ENCODE peak calls at places on chromosomes 6 and 20, in eight cellular contexts. One of them, this sample, is unnamed.
A peak's percentile ranks its signal among the peaks of the same experiment; 100 is the strongest.

GRCh38 chr20:60784321-60784720 is 467.7 kb upstream of the CDH4 start:
- DNase-seq in suprapubic skin: no peak
- DNase-seq in vagina: no peak
- DNase-seq in HCT116: no peak
- DNase-seq in stomach: no peak
- DNase-seq in GM12891: no peak
- DNase-seq in HepG2: no peak
- DNase-seq in HL-60: no peak
- DNase-seq in this sample: no peak

GRCh38 chr6:167255918-167256553 is 35.1 kb upstream of the UNC93A start:
- DNase-seq in HCT116: no peak
- DNase-seq in HepG2: no peak
- DNase-seq in suprapubic skin: no peak
- DNase-seq in GM12891: no peak
- DNase-seq in stomach: no peak
- DNase-seq in HL-60: no peak
- DNase-seq in vagina: peak; percentile 75
- DNase-seq in this sample: peak; percentile 5

GRCh38 chr6:22353036-22353560 is 56.3 kb upstream of the PRL start:
- DNase-seq in suprapubic skin: no peak
- DNase-seq in vagina: no peak
- DNase-seq in HepG2: no peak
- DNase-seq in HL-60: no peak
- DNase-seq in HCT116: no peak
- DNase-seq in GM12891: no peak
- DNase-seq in stomach: no peak
- DNase-seq in this sample: no peak

GRCh38 chr20:45946149-45946970 is 11.9 kb downstream of the PCIF1 start:
- DNase-seq in vagina: no peak
- DNase-seq in stomach: peak; percentile 51
- DNase-seq in GM12891: no peak
- DNase-seq in HCT116: no peak
- DNase-seq in suprapubic skin: no peak
- DNase-seq in HL-60: peak; percentile 97
- DNase-seq in HepG2: peak; percentile 97
- DNase-seq in this sample: no peak

GRCh38 chr6:148367418-148368024 is 24.9 kb downstream of the SASH1 start:
- DNase-seq in vagina: no peak
- DNase-seq in GM12891: no peak
- DNase-seq in HL-60: no peak
- DNase-seq in HepG2: no peak
- DNase-seq in HCT116: no peak
- DNase-seq in stomach: no peak
- DNase-seq in suprapubic skin: peak; percentile 83
- DNase-seq in this sample: no peak

GRCh38 chr6:33427585-33428218 is 7.8 kb downstream of the SYNGAP1 start:
- DNase-seq in GM12891: peak; percentile 57
- DNase-seq in HepG2: no peak
- DNase-seq in HCT116: no peak
- DNase-seq in HL-60: peak; percentile 27
- DNase-seq in suprapubic skin: no peak
- DNase-seq in stomach: peak; percentile 67
- DNase-seq in vagina: no peak
- DNase-seq in this sample: no peak

GRCh38 chr20:17822039-17822438 is 122.3 kb downstream of the BANF2 start:
- DNase-seq in vagina: no peak
- DNase-seq in HL-60: no peak
- DNase-seq in HepG2: peak; percentile 87
- DNase-seq in suprapubic skin: no peak
- DNase-seq in stomach: peak; percentile 70
- DNase-seq in GM12891: no peak
- DNase-seq in HCT116: no peak
- DNase-seq in this sample: no peak

GRCh38 chr20:37734228-37734980 is 40.6 kb downstream of the CTNNBL1 start:
- DNase-seq in stomach: no peak
- DNase-seq in GM12891: no peak
- DNase-seq in HL-60: no peak
- DNase-seq in suprapubic skin: no peak
- DNase-seq in HepG2: no peak
- DNase-seq in HCT116: no peak
- DNase-seq in vagina: no peak
- DNase-seq in this sample: no peak

GRCh38 chr6:89574860-89575561 is 63.5 kb downstream of the LYRM2 start:
- DNase-seq in HepG2: no peak
- DNase-seq in suprapubic skin: no peak
- DNase-seq in GM12891: no peak
- DNase-seq in vagina: no peak
- DNase-seq in stomach: no peak
- DNase-seq in HL-60: no peak
- DNase-seq in HCT116: no peak
- DNase-seq in this sample: no peak

GRCh38 chr6:163182696-163183095 is 231.8 kb upstream of the QKI start:
- DNase-seq in HL-60: no peak
- DNase-seq in HepG2: no peak
- DNase-seq in vagina: no peak
- DNase-seq in HCT116: no peak
- DNase-seq in suprapubic skin: no peak
- DNase-seq in stomach: no peak
- DNase-seq in GM12891: no peak
- DNase-seq in this sample: no peak

GRCh38 chr6:73028124-73028766 is 197.1 kb downstream of the KHDC1L start:
- DNase-seq in HCT116: no peak
- DNase-seq in HL-60: peak; percentile 48
- DNase-seq in suprapubic skin: no peak
- DNase-seq in HepG2: no peak
- DNase-seq in GM12891: no peak
- DNase-seq in stomach: no peak
- DNase-seq in vagina: no peak
- DNase-seq in this sample: no peak

GRCh38 chr20:38907918-38908677 is 18.1 kb upstream of the FAM83D start:
- DNase-seq in HepG2: no peak
- DNase-seq in HL-60: no peak
- DNase-seq in suprapubic skin: no peak
- DNase-seq in vagina: no peak
- DNase-seq in HCT116: no peak
- DNase-seq in GM12891: no peak
- DNase-seq in stomach: no peak
- DNase-seq in this sample: no peak

GRCh38 chr6:116405663-116406329 is 35.0 kb downstream of the DSE start:
- DNase-seq in vagina: no peak
- DNase-seq in stomach: no peak
- DNase-seq in GM12891: no peak
- DNase-seq in HCT116: peak; percentile 18
- DNase-seq in suprapubic skin: no peak
- DNase-seq in HL-60: no peak
- DNase-seq in HepG2: no peak
- DNase-seq in this sample: no peak

GRCh38 chr6:137224890-137225198 is 5.7 kb upstream of the IFNGR1 start:
- DNase-seq in suprapubic skin: no peak
- DNase-seq in vagina: no peak
- DNase-seq in HepG2: no peak
- DNase-seq in HCT116: no peak
- DNase-seq in GM12891: no peak
- DNase-seq in HL-60: peak; percentile 87
- DNase-seq in stomach: no peak
- DNase-seq in this sample: no peak

GRCh38 chr20:354298-354977 is 7.5 kb downstream of the NRSN2 start:
- DNase-seq in suprapubic skin: no peak
- DNase-seq in HepG2: peak; percentile 87
- DNase-seq in HL-60: peak; percentile 76
- DNase-seq in HCT116: peak; percentile 59
- DNase-seq in GM12891: peak; percentile 89
- DNase-seq in stomach: peak; percentile 81
- DNase-seq in vagina: no peak
- DNase-seq in this sample: no peak

GRCh38 chr6:144481527-144481926 is 196.4 kb downstream of the UTRN start:
- DNase-seq in vagina: no peak
- DNase-seq in GM12891: no peak
- DNase-seq in HL-60: no peak
- DNase-seq in HCT116: no peak
- DNase-seq in HepG2: no peak
- DNase-seq in stomach: no peak
- DNase-seq in suprapubic skin: no peak
- DNase-seq in this sample: no peak

GRCh38 chr6:24824142-24824755 is 25.5 kb upstream of the ARMH2 start:
- DNase-seq in GM12891: no peak
- DNase-seq in HL-60: no peak
- DNase-seq in HepG2: peak; percentile 53
- DNase-seq in HCT116: no peak
- DNase-seq in vagina: no peak
- DNase-seq in suprapubic skin: no peak
- DNase-seq in stomach: no peak
- DNase-seq in this sample: no peak

GRCh38 chr20:34921436-34921835 is 34.2 kb downstream of the GSS start:
- DNase-seq in HL-60: no peak
- DNase-seq in HCT116: no peak
- DNase-seq in HepG2: no peak
- DNase-seq in stomach: no peak
- DNase-seq in suprapubic skin: no peak
- DNase-seq in GM12891: no peak
- DNase-seq in vagina: no peak
- DNase-seq in this sample: no peak

GRCh38 chr6:42781546-42781810 is 374 bp upstream of the BICRAL start:
- DNase-seq in suprapubic skin: no peak
- DNase-seq in HepG2: no peak
- DNase-seq in stomach: no peak
- DNase-seq in GM12891: no peak
- DNase-seq in HCT116: no peak
- DNase-seq in HL-60: no peak
- DNase-seq in vagina: no peak
- DNase-seq in this sample: no peak

GRCh38 chr6:108739496-108740330 is 108.5 kb upstream of the ARMC2 start:
- DNase-seq in suprapubic skin: no peak
- DNase-seq in GM12891: no peak
- DNase-seq in stomach: peak; percentile 48
- DNase-seq in HL-60: no peak
- DNase-seq in vagina: no peak
- DNase-seq in HepG2: no peak
- DNase-seq in HCT116: no peak
- DNase-seq in this sample: no peak
- TF ChIP-seq POLR2AphosphoS5 in suprapubic skin: no peak
- TF ChIP-seq POLR2AphosphoS5 in GM12891: no peak
- TF ChIP-seq POLR2AphosphoS5 in stomach: no peak
- TF ChIP-seq POLR2AphosphoS5 in HL-60: no peak
- TF ChIP-seq POLR2AphosphoS5 in vagina: no peak
- TF ChIP-seq POLR2AphosphoS5 in HepG2: no peak
- TF ChIP-seq POLR2AphosphoS5 in HCT116: no peak
- TF ChIP-seq POLR2AphosphoS5 in this sample: no peak

GRCh38 chr6:29722773-29723665 is at the start of gene HLA-F:
- DNase-seq in suprapubic skin: peak; percentile 94
- DNase-seq in HCT116: peak; percentile 67
- DNase-seq in GM12891: peak; percentile 81
- DNase-seq in HepG2: peak; percentile 63
- DNase-seq in HL-60: peak; percentile 21
- DNase-seq in stomach: peak; percentile 93
- DNase-seq in vagina: peak; percentile 96
- DNase-seq in this sample: peak; percentile 40
- TF ChIP-seq POLR2AphosphoS5 in suprapubic skin: no peak
- TF ChIP-seq POLR2AphosphoS5 in HCT116: peak; percentile 63
- TF ChIP-seq POLR2AphosphoS5 in GM12891: no peak
- TF ChIP-seq POLR2AphosphoS5 in HepG2: no peak
- TF ChIP-seq POLR2AphosphoS5 in HL-60: no peak
- TF ChIP-seq POLR2AphosphoS5 in stomach: peak; percentile 81
- TF ChIP-seq POLR2AphosphoS5 in vagina: peak; percentile 74
- TF ChIP-seq POLR2AphosphoS5 in this sample: peak; percentile 24

GRCh38 chr6:47076422-47077344 is 34.6 kb upstream of the ADGRF1 start:
- DNase-seq in HL-60: peak; percentile 28
- DNase-seq in vagina: no peak
- DNase-seq in HCT116: no peak
- DNase-seq in suprapubic skin: no peak
- DNase-seq in HepG2: peak; percentile 100
- DNase-seq in GM12891: no peak
- DNase-seq in stomach: peak; percentile 84
- DNase-seq in this sample: no peak

GRCh38 chr6:47075741-47076421 is 33.7 kb upstream of the ADGRF1 start:
- DNase-seq in HCT116: no peak
- DNase-seq in stomach: no peak
- DNase-seq in suprapubic skin: no peak
- DNase-seq in HepG2: peak; percentile 100
- DNase-seq in GM12891: no peak
- DNase-seq in HL-60: no peak
- DNase-seq in vagina: no peak
- DNase-seq in this sample: no peak

GRCh38 chr6:47073125-47074110 is 31.3 kb upstream of the ADGRF1 start:
- DNase-seq in GM12891: no peak
- DNase-seq in HL-60: no peak
- DNase-seq in HCT116: peak; percentile 28
- DNase-seq in suprapubic skin: no peak
- DNase-seq in HepG2: peak; percentile 99
- DNase-seq in stomach: no peak
- DNase-seq in vagina: no peak
- DNase-seq in this sample: no peak

GRCh38 chr6:47072667-47073066 is 30.5 kb upstream of the ADGRF1 start:
- DNase-seq in GM12891: no peak
- DNase-seq in vagina: no peak
- DNase-seq in HL-60: no peak
- DNase-seq in stomach: no peak
- DNase-seq in HepG2: no peak
- DNase-seq in suprapubic skin: no peak
- DNase-seq in HCT116: no peak
- DNase-seq in this sample: no peak

DNA sequence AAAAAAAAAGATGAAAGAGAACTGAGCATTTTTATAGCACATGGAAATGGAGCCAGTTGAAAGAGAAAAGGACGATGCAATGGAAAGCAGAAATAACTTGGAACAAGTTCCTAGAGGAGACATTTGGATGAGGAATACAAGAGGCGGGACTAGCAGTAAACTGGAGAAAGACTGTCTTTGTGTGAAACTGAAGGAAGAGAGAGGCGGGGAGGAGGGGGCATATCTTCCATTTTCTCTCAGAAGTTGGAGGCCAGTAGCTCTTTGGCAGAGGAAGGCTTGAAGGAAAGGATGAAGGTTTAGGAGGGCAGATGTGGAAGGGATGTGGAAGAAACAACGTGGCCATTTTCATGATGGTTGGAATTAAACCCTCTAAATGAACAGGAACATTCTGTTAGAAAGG is 33.0 kb upstream of the ADGRF1 start:
- DNase-seq in HL-60: no peak
- DNase-seq in HCT116: no peak
- DNase-seq in vagina: no peak
- DNase-seq in GM12891: no peak
- DNase-seq in HepG2: peak; percentile 51
- DNase-seq in suprapubic skin: no peak
- DNase-seq in stomach: no peak
- DNase-seq in this sample: no peak
- TF ChIP-seq POLR2AphosphoS5 in HL-60: no peak
- TF ChIP-seq POLR2AphosphoS5 in HCT116: no peak
- TF ChIP-seq POLR2AphosphoS5 in vagina: no peak
- TF ChIP-seq POLR2AphosphoS5 in GM12891: no peak
- TF ChIP-seq POLR2AphosphoS5 in HepG2: no peak
- TF ChIP-seq POLR2AphosphoS5 in suprapubic skin: no peak
- TF ChIP-seq POLR2AphosphoS5 in stomach: no peak
- TF ChIP-seq POLR2AphosphoS5 in this sample: no peak

GRCh38 chr6:18264338-18265098 is at the start of gene DEK:
- DNase-seq in suprapubic skin: peak; percentile 91
- DNase-seq in stomach: peak; percentile 86
- DNase-seq in HCT116: peak; percentile 58
- DNase-seq in vagina: peak; percentile 90
- DNase-seq in GM12891: peak; percentile 57
- DNase-seq in HepG2: peak; percentile 84
- DNase-seq in HL-60: peak; percentile 85
- DNase-seq in this sample: no peak
- TF ChIP-seq POLR2AphosphoS5 in suprapubic skin: peak; percentile 30
- TF ChIP-seq POLR2AphosphoS5 in stomach: peak; percentile 53
- TF ChIP-seq POLR2AphosphoS5 in HCT116: peak; percentile 46
- TF ChIP-seq POLR2AphosphoS5 in vagina: peak; percentile 6
- TF ChIP-seq POLR2AphosphoS5 in GM12891: no peak
- TF ChIP-seq POLR2AphosphoS5 in HepG2: peak; percentile 71
- TF ChIP-seq POLR2AphosphoS5 in HL-60: no peak
- TF ChIP-seq POLR2AphosphoS5 in this sample: peak; percentile 62

GRCh38 chr20:62928246-62928939 is 2.1 kb upstream of the DIDO1 start:
- DNase-seq in HepG2: no peak
- DNase-seq in stomach: no peak
- DNase-seq in HCT116: no peak
- DNase-seq in GM12891: no peak
- DNase-seq in vagina: no peak
- DNase-seq in HL-60: no peak
- DNase-seq in suprapubic skin: no peak
- DNase-seq in this sample: no peak
- TF ChIP-seq POLR2AphosphoS5 in HepG2: no peak
- TF ChIP-seq POLR2AphosphoS5 in stomach: no peak
- TF ChIP-seq POLR2AphosphoS5 in HCT116: no peak
- TF ChIP-seq POLR2AphosphoS5 in GM12891: no peak
- TF ChIP-seq POLR2AphosphoS5 in vagina: no peak
- TF ChIP-seq POLR2AphosphoS5 in HL-60: no peak
- TF ChIP-seq POLR2AphosphoS5 in suprapubic skin: no peak
- TF ChIP-seq POLR2AphosphoS5 in this sample: no peak